ENCODE peak calls at places on chromosomes 16 and 17, in seven cellular contexts. One of them, this sample, is unnamed.

GRCh38 chr17:73863761-73864535 is 219.7 kb upstream of the SDK2 start:
- DNase-seq in GM12891: no peak
- DNase-seq in HepG2: no peak
- DNase-seq in GM12892: no peak
- DNase-seq in SK-N-SH: peak
- DNase-seq in GM12878: no peak
- DNase-seq in K562: no peak
- DNase-seq in this sample: no peak

GRCh38 chr16:5918553-5919127 is 821.0 kb upstream of the EEF2KMT start:
- DNase-seq in K562: peak
- DNase-seq in GM12891: no peak
- DNase-seq in SK-N-SH: no peak
- DNase-seq in GM12892: no peak
- DNase-seq in GM12878: no peak
- DNase-seq in HepG2: peak
- DNase-seq in this sample: no peak

GRCh38 chr16:27745348-27745747 is 195.4 kb downstream of the KATNIP start:
- DNase-seq in HepG2: peak
- DNase-seq in GM12891: no peak
- DNase-seq in GM12878: no peak
- DNase-seq in GM12892: no peak
- DNase-seq in SK-N-SH: no peak
- DNase-seq in K562: peak
- DNase-seq in this sample: no peak

GRCh38 chr17:79810138-79811027 is 13.5 kb upstream of the CBX8 start:
- DNase-seq in SK-N-SH: peak
- DNase-seq in HepG2: peak
- DNase-seq in K562: peak
- DNase-seq in GM12878: no peak
- DNase-seq in GM12892: peak
- DNase-seq in GM12891: peak
- DNase-seq in this sample: no peak

GRCh38 chr16:13291934-13292333 is 390.5 kb downstream of the SHISA9 start:
- DNase-seq in HepG2: no peak
- DNase-seq in K562: no peak
- DNase-seq in GM12878: no peak
- DNase-seq in SK-N-SH: no peak
- DNase-seq in GM12892: no peak
- DNase-seq in GM12891: no peak
- DNase-seq in this sample: no peak

GRCh38 chr16:85104821-85105391 is 7.4 kb downstream of the CIBAR2 start:
- DNase-seq in GM12878: peak
- DNase-seq in K562: no peak
- DNase-seq in GM12891: peak
- DNase-seq in SK-N-SH: no peak
- DNase-seq in GM12892: no peak
- DNase-seq in HepG2: no peak
- DNase-seq in this sample: no peak

GRCh38 chr16:24858219-24859041 is 12.7 kb downstream of the SLC5A11 start:
- DNase-seq in SK-N-SH: no peak
- DNase-seq in GM12891: peak
- DNase-seq in GM12892: no peak
- DNase-seq in K562: peak
- DNase-seq in HepG2: peak
- DNase-seq in GM12878: no peak
- DNase-seq in this sample: peak

GRCh38 chr17:7843536-7844291 is 9.7 kb downstream of the KDM6B start:
- DNase-seq in HepG2: peak
- DNase-seq in SK-N-SH: peak
- DNase-seq in K562: peak
- DNase-seq in GM12878: peak
- DNase-seq in GM12892: peak
- DNase-seq in GM12891: peak
- DNase-seq in this sample: peak

GRCh38 chr17:80106176-80106575 is 4.8 kb downstream of the GAA start:
- DNase-seq in GM12878: no peak
- DNase-seq in HepG2: no peak
- DNase-seq in GM12892: no peak
- DNase-seq in SK-N-SH: peak
- DNase-seq in K562: no peak
- DNase-seq in GM12891: no peak
- DNase-seq in this sample: no peak

GRCh38 chr16:3536271-3536671 is 35.5 kb downstream of the CLUAP1 start:
- DNase-seq in GM12892: no peak
- DNase-seq in GM12878: no peak
- DNase-seq in HepG2: no peak
- DNase-seq in GM12891: no peak
- DNase-seq in K562: no peak
- DNase-seq in SK-N-SH: no peak
- DNase-seq in this sample: no peak

GRCh38 chr17:79028496-79029326 is 4.7 kb downstream of the C1QTNF1 start:
- DNase-seq in K562: no peak
- DNase-seq in GM12892: peak
- DNase-seq in HepG2: peak
- DNase-seq in GM12878: no peak
- DNase-seq in GM12891: no peak
- DNase-seq in SK-N-SH: peak
- DNase-seq in this sample: no peak

GRCh38 chr17:68706351-68706750 is 105.2 kb upstream of the FAM20A start:
- DNase-seq in GM12892: no peak
- DNase-seq in SK-N-SH: no peak
- DNase-seq in GM12891: no peak
- DNase-seq in K562: no peak
- DNase-seq in GM12878: no peak
- DNase-seq in HepG2: no peak
- DNase-seq in this sample: no peak

GRCh38 chr17:18037482-18037881 is 1.5 kb downstream of the ATPAF2 start:
- DNase-seq in SK-N-SH: no peak
- DNase-seq in K562: no peak
- DNase-seq in GM12892: no peak
- DNase-seq in HepG2: no peak
- DNase-seq in GM12891: no peak
- DNase-seq in GM12878: no peak
- DNase-seq in this sample: no peak

GRCh38 chr16:54505479-54506247 is 219.1 kb upstream of the IRX3 start:
- DNase-seq in K562: no peak
- DNase-seq in SK-N-SH: no peak
- DNase-seq in GM12892: no peak
- DNase-seq in GM12891: no peak
- DNase-seq in GM12878: no peak
- DNase-seq in HepG2: no peak
- DNase-seq in this sample: no peak

GRCh38 chr16:87060026-87060986 is 256.9 kb downstream of the C16orf95 start:
- DNase-seq in SK-N-SH: no peak
- DNase-seq in HepG2: no peak
- DNase-seq in GM12878: no peak
- DNase-seq in K562: peak
- DNase-seq in GM12891: no peak
- DNase-seq in GM12892: no peak
- DNase-seq in this sample: no peak

GRCh38 chr17:64074704-64075484 is 54.5 kb upstream of the ICAM2 start:
- DNase-seq in GM12891: no peak
- DNase-seq in K562: no peak
- DNase-seq in SK-N-SH: no peak
- DNase-seq in GM12892: no peak
- DNase-seq in HepG2: peak
- DNase-seq in GM12878: no peak
- DNase-seq in this sample: no peak

GRCh38 chr17:32289454-32289853 is 23.8 kb downstream of the RHBDL3 start:
- DNase-seq in GM12891: no peak
- DNase-seq in GM12892: no peak
- DNase-seq in SK-N-SH: no peak
- DNase-seq in GM12878: no peak
- DNase-seq in K562: no peak
- DNase-seq in HepG2: no peak
- DNase-seq in this sample: no peak

GRCh38 chr17:20924306-20924705 is 118.5 kb downstream of the USP22 start:
- DNase-seq in GM12891: no peak
- DNase-seq in SK-N-SH: no peak
- DNase-seq in K562: no peak
- DNase-seq in GM12878: no peak
- DNase-seq in GM12892: no peak
- DNase-seq in HepG2: no peak
- DNase-seq in this sample: no peak

GRCh38 chr17:49616546-49617205 is 41.0 kb downstream of the NXPH3 start:
- DNase-seq in HepG2: no peak
- DNase-seq in GM12891: no peak
- DNase-seq in K562: no peak
- DNase-seq in SK-N-SH: no peak
- DNase-seq in GM12878: no peak
- DNase-seq in GM12892: no peak
- DNase-seq in this sample: no peak

GRCh38 chr17:40516581-40517285 is 15.3 kb upstream of the TNS4 start:
- DNase-seq in K562: peak
- DNase-seq in GM12878: peak
- DNase-seq in SK-N-SH: peak
- DNase-seq in GM12892: peak
- DNase-seq in HepG2: peak
- DNase-seq in GM12891: peak
- DNase-seq in this sample: no peak

GRCh38 chr16:11408261-11408660 is 63.0 kb downstream of the RMI2 start:
- DNase-seq in HepG2: no peak
- DNase-seq in GM12892: no peak
- DNase-seq in GM12878: no peak
- DNase-seq in K562: no peak
- DNase-seq in GM12891: no peak
- DNase-seq in SK-N-SH: no peak
- DNase-seq in this sample: no peak
- TF ChIP-seq TAF1 in HepG2: no peak
- TF ChIP-seq TAF1 in GM12892: no peak
- TF ChIP-seq TAF1 in GM12878: no peak
- TF ChIP-seq TAF1 in K562: no peak
- TF ChIP-seq TAF1 in GM12891: no peak
- TF ChIP-seq TAF1 in SK-N-SH: no peak
- TF ChIP-seq TAF1 in this sample: no peak

GRCh38 chr17:51200295-51200694 is 34.1 kb downstream of the NME2 start:
- DNase-seq in GM12891: no peak
- DNase-seq in SK-N-SH: no peak
- DNase-seq in GM12892: no peak
- DNase-seq in K562: no peak
- DNase-seq in GM12878: no peak
- DNase-seq in HepG2: no peak
- DNase-seq in this sample: no peak
- TF ChIP-seq TAF1 in GM12891: no peak
- TF ChIP-seq TAF1 in SK-N-SH: no peak
- TF ChIP-seq TAF1 in GM12892: no peak
- TF ChIP-seq TAF1 in K562: no peak
- TF ChIP-seq TAF1 in GM12878: no peak
- TF ChIP-seq TAF1 in HepG2: no peak
- TF ChIP-seq TAF1 in this sample: no peak

DNA sequence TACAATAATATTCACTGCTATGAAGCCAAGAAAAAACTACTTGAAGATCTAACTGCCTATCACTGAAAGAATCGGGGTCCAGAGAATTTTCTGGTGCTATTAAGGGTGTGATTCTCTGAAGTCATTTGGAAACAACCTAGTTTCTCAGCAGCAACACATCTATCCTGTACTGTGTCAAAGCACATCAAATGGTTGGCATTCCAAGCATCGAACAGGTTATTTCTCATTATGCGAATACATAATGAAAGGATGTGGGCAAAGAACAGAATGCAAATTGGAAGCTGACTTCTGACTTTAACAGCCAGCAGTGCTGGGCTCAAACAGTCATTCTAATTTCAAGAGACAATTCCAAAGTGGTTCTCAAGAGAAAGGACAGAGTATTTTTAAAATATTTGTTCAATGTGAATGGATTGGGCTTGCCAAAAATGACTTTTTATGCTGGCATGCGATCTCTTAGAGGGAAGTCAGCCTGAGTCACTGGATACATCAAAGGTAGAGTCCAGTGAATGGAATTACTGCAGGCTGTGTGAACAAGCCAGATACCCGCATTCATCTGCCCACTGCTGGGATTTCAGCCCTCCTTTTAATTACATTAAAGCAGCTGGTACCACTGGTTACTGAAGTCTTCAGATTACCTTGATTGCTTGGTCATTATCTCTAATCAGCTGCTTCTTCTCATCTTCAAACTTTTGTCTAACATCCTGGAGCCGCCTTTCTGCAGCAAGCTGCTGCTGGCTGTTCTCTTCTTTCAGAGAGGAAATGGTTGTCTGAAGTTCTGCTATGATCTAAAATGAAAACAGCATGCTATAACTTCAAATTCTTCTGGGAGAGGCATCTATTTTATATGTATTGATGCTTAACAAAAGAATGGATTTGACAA is 181.2 kb upstream of the AXIN2 start:
- DNase-seq in K562: no peak
- DNase-seq in HepG2: peak
- DNase-seq in GM12892: no peak
- DNase-seq in SK-N-SH: peak
- DNase-seq in GM12891: no peak
- DNase-seq in GM12878: no peak
- DNase-seq in this sample: peak
- TF ChIP-seq TAF1 in K562: no peak
- TF ChIP-seq TAF1 in HepG2: no peak
- TF ChIP-seq TAF1 in GM12892: no peak
- TF ChIP-seq TAF1 in SK-N-SH: no peak
- TF ChIP-seq TAF1 in GM12891: no peak
- TF ChIP-seq TAF1 in GM12878: no peak
- TF ChIP-seq TAF1 in this sample: no peak

GRCh38 chr16:55914383-55914782 is 39.2 kb upstream of the CES5A start:
- DNase-seq in GM12878: no peak
- DNase-seq in K562: no peak
- DNase-seq in HepG2: no peak
- DNase-seq in SK-N-SH: no peak
- DNase-seq in GM12891: no peak
- DNase-seq in GM12892: no peak
- DNase-seq in this sample: no peak

GRCh38 chr16:55912022-55912421 is 36.8 kb upstream of the CES5A start:
- DNase-seq in HepG2: no peak
- DNase-seq in GM12878: no peak
- DNase-seq in GM12891: no peak
- DNase-seq in SK-N-SH: peak
- DNase-seq in K562: no peak
- DNase-seq in GM12892: no peak
- DNase-seq in this sample: no peak

GRCh38 chr16:55911616-55912015 is 36.4 kb upstream of the CES5A start:
- DNase-seq in GM12892: no peak
- DNase-seq in K562: no peak
- DNase-seq in HepG2: no peak
- DNase-seq in SK-N-SH: no peak
- DNase-seq in GM12878: no peak
- DNase-seq in GM12891: no peak
- DNase-seq in this sample: no peak

GRCh38 chr16:55915116-55915827 is 40.1 kb upstream of the CES5A start:
- DNase-seq in SK-N-SH: no peak
- DNase-seq in K562: no peak
- DNase-seq in GM12878: no peak
- DNase-seq in HepG2: no peak
- DNase-seq in GM12891: no peak
- DNase-seq in GM12892: no peak
- DNase-seq in this sample: no peak

DNA sequence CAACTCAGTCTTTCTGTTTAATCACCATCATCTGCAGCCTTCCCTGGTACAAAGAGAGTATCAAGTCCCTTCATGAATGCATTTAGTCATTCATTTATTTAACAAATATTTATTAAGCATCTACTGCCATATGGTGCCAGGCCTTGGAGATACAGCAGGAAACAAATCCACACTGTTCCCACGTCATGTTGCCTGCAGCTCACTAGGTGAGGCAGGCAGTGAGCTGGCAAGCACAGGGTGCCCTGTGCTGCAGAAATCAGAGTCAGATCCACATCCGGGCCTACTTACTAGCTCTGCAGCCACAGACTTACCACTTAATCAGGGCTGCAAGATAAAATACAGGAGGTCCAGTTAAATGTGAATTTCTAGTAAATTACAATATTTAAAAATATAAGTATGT is 38.5 kb upstream of the CES5A start:
- DNase-seq in K562: no peak
- DNase-seq in SK-N-SH: peak
- DNase-seq in GM12892: no peak
- DNase-seq in GM12891: no peak
- DNase-seq in GM12878: no peak
- DNase-seq in HepG2: no peak
- DNase-seq in this sample: no peak
- TF ChIP-seq TAF1 in K562: no peak
- TF ChIP-seq TAF1 in SK-N-SH: no peak
- TF ChIP-seq TAF1 in GM12892: no peak
- TF ChIP-seq TAF1 in GM12891: no peak
- TF ChIP-seq TAF1 in GM12878: no peak
- TF ChIP-seq TAF1 in HepG2: no peak
- TF ChIP-seq TAF1 in this sample: no peak

This sample was measured in H1.